ENCODE peak calls at places on chromosomes 5 and 9, in nine cellular contexts. One of them, this sample, is unnamed.

GRCh38 chr5:147642666-147643065 is 132.8 kb upstream of the DPYSL3 start:
- DNase-seq in renal cortical epithelial cell: no peak
- DNase-seq in astrocyte: no peak
- DNase-seq in activated CD4-positive, alpha-beta T cell treated with anti-CD3 and anti-CD28 coated beads, Interleukin-2, amount 50 U/mL, for 48 hours: no peak
- DNase-seq in activated naive CD4-positive, alpha-beta T cell treated with Interleukin-2 at 50 U/mL for 16 hours: no peak
- DNase-seq in transverse colon: no peak
- DNase-seq in HT1080: no peak
- DNase-seq in RCC 7860: no peak
- DNase-seq in AG08395: no peak
- DNase-seq in this sample: no peak

GRCh38 chr5:151686673-151687378 is at the start of gene SPARC:
- DNase-seq in renal cortical epithelial cell: peak
- DNase-seq in astrocyte: peak
- DNase-seq in activated CD4-positive, alpha-beta T cell treated with anti-CD3 and anti-CD28 coated beads, Interleukin-2, amount 50 U/mL, for 48 hours: no peak
- DNase-seq in activated naive CD4-positive, alpha-beta T cell treated with Interleukin-2 at 50 U/mL for 16 hours: no peak
- DNase-seq in transverse colon: peak
- DNase-seq in HT1080: peak
- DNase-seq in RCC 7860: peak
- DNase-seq in AG08395: peak
- DNase-seq in this sample: peak

GRCh38 chr9:111634860-111635259 is 3.7 kb downstream of the DNAJC25 start:
- DNase-seq in renal cortical epithelial cell: no peak
- DNase-seq in astrocyte: no peak
- DNase-seq in activated CD4-positive, alpha-beta T cell treated with anti-CD3 and anti-CD28 coated beads, Interleukin-2, amount 50 U/mL, for 48 hours: no peak
- DNase-seq in activated naive CD4-positive, alpha-beta T cell treated with Interleukin-2 at 50 U/mL for 16 hours: no peak
- DNase-seq in transverse colon: no peak
- DNase-seq in HT1080: no peak
- DNase-seq in RCC 7860: no peak
- DNase-seq in AG08395: no peak
- DNase-seq in this sample: no peak

GRCh38 chr5:133933670-133934295 is 34.6 kb downstream of the C5orf15 start:
- DNase-seq in renal cortical epithelial cell: no peak
- DNase-seq in astrocyte: no peak
- DNase-seq in activated CD4-positive, alpha-beta T cell treated with anti-CD3 and anti-CD28 coated beads, Interleukin-2, amount 50 U/mL, for 48 hours: no peak
- DNase-seq in activated naive CD4-positive, alpha-beta T cell treated with Interleukin-2 at 50 U/mL for 16 hours: no peak
- DNase-seq in transverse colon: no peak
- DNase-seq in HT1080: no peak
- DNase-seq in RCC 7860: no peak
- DNase-seq in AG08395: no peak
- DNase-seq in this sample: no peak

GRCh38 chr5:133292300-133292699 is 240.5 kb downstream of the HSPA4 start:
- DNase-seq in renal cortical epithelial cell: peak
- DNase-seq in astrocyte: no peak
- DNase-seq in activated CD4-positive, alpha-beta T cell treated with anti-CD3 and anti-CD28 coated beads, Interleukin-2, amount 50 U/mL, for 48 hours: peak
- DNase-seq in activated naive CD4-positive, alpha-beta T cell treated with Interleukin-2 at 50 U/mL for 16 hours: no peak
- DNase-seq in transverse colon: no peak
- DNase-seq in HT1080: peak
- DNase-seq in RCC 7860: peak
- DNase-seq in AG08395: no peak
- DNase-seq in this sample: no peak

GRCh38 chr5:136242136-136242535 is 49.2 kb upstream of the SMIM32 start:
- DNase-seq in renal cortical epithelial cell: no peak
- DNase-seq in astrocyte: no peak
- DNase-seq in activated CD4-positive, alpha-beta T cell treated with anti-CD3 and anti-CD28 coated beads, Interleukin-2, amount 50 U/mL, for 48 hours: no peak
- DNase-seq in activated naive CD4-positive, alpha-beta T cell treated with Interleukin-2 at 50 U/mL for 16 hours: no peak
- DNase-seq in transverse colon: no peak
- DNase-seq in HT1080: no peak
- DNase-seq in RCC 7860: no peak
- DNase-seq in AG08395: no peak
- DNase-seq in this sample: no peak

GRCh38 chr5:177025139-177025538 is 2.6 kb downstream of the ZNF346 start:
- DNase-seq in renal cortical epithelial cell: no peak
- DNase-seq in astrocyte: no peak
- DNase-seq in activated CD4-positive, alpha-beta T cell treated with anti-CD3 and anti-CD28 coated beads, Interleukin-2, amount 50 U/mL, for 48 hours: no peak
- DNase-seq in activated naive CD4-positive, alpha-beta T cell treated with Interleukin-2 at 50 U/mL for 16 hours: no peak
- DNase-seq in transverse colon: no peak
- DNase-seq in HT1080: no peak
- DNase-seq in RCC 7860: no peak
- DNase-seq in AG08395: no peak
- DNase-seq in this sample: no peak

GRCh38 chr5:53335115-53335514 is 145.3 kb upstream of the FST start:
- DNase-seq in renal cortical epithelial cell: peak
- DNase-seq in astrocyte: no peak
- DNase-seq in activated CD4-positive, alpha-beta T cell treated with anti-CD3 and anti-CD28 coated beads, Interleukin-2, amount 50 U/mL, for 48 hours: no peak
- DNase-seq in activated naive CD4-positive, alpha-beta T cell treated with Interleukin-2 at 50 U/mL for 16 hours: no peak
- DNase-seq in transverse colon: no peak
- DNase-seq in HT1080: peak
- DNase-seq in RCC 7860: no peak
- DNase-seq in AG08395: no peak
- DNase-seq in this sample: no peak

GRCh38 chr5:179304466-179304865 is 40.8 kb downstream of the ADAMTS2 start:
- DNase-seq in renal cortical epithelial cell: no peak
- DNase-seq in astrocyte: peak
- DNase-seq in activated CD4-positive, alpha-beta T cell treated with anti-CD3 and anti-CD28 coated beads, Interleukin-2, amount 50 U/mL, for 48 hours: no peak
- DNase-seq in activated naive CD4-positive, alpha-beta T cell treated with Interleukin-2 at 50 U/mL for 16 hours: no peak
- DNase-seq in transverse colon: no peak
- DNase-seq in HT1080: peak
- DNase-seq in RCC 7860: no peak
- DNase-seq in AG08395: peak
- DNase-seq in this sample: no peak

GRCh38 chr5:136042665-136043121 is 13.9 kb downstream of the TGFBI start:
- DNase-seq in renal cortical epithelial cell: peak
- DNase-seq in astrocyte: peak
- DNase-seq in activated CD4-positive, alpha-beta T cell treated with anti-CD3 and anti-CD28 coated beads, Interleukin-2, amount 50 U/mL, for 48 hours: no peak
- DNase-seq in activated naive CD4-positive, alpha-beta T cell treated with Interleukin-2 at 50 U/mL for 16 hours: no peak
- DNase-seq in transverse colon: no peak
- DNase-seq in HT1080: peak
- DNase-seq in RCC 7860: peak
- DNase-seq in AG08395: no peak
- DNase-seq in this sample: no peak

GRCh38 chr9:110691002-110691549 is 22.5 kb downstream of the MUSK start:
- DNase-seq in renal cortical epithelial cell: peak
- DNase-seq in astrocyte: peak
- DNase-seq in activated CD4-positive, alpha-beta T cell treated with anti-CD3 and anti-CD28 coated beads, Interleukin-2, amount 50 U/mL, for 48 hours: no peak
- DNase-seq in activated naive CD4-positive, alpha-beta T cell treated with Interleukin-2 at 50 U/mL for 16 hours: no peak
- DNase-seq in transverse colon: no peak
- DNase-seq in HT1080: no peak
- DNase-seq in RCC 7860: no peak
- DNase-seq in AG08395: no peak
- DNase-seq in this sample: no peak

GRCh38 chr5:37197340-37198050 is 51.7 kb downstream of the CPLANE1 start:
- DNase-seq in renal cortical epithelial cell: no peak
- DNase-seq in astrocyte: no peak
- DNase-seq in activated CD4-positive, alpha-beta T cell treated with anti-CD3 and anti-CD28 coated beads, Interleukin-2, amount 50 U/mL, for 48 hours: no peak
- DNase-seq in activated naive CD4-positive, alpha-beta T cell treated with Interleukin-2 at 50 U/mL for 16 hours: no peak
- DNase-seq in transverse colon: no peak
- DNase-seq in HT1080: peak
- DNase-seq in RCC 7860: no peak
- DNase-seq in AG08395: no peak
- DNase-seq in this sample: no peak